ENCODE peak calls at places on chromosomes 6 and 20, in seven cellular contexts. K is RWPE1; A is mammary epithelial cell; T is CD4-positive, CD25-positive, alpha-beta regulatory T cell; C is fibroblast of lung; Y is cardiac muscle cell; O is PC-3. F is an unnamed sample.

GRCh38 chr6:7615611-7616383 is 25.8 kb downstream of the SNRNP48 start:
- DNase-seq in K (peak; percentile 41), A (peak; percentile 62), T (no peak), C (peak; percentile 40), Y (peak; percentile 77), O (peak; percentile 87), F (peak; percentile 12)

GRCh38 chr6:56270812-56271441 is 23.5 kb upstream of the COL21A1 start:
- DNase-seq in K (no peak), A (no peak), T (no peak), C (no peak), Y (no peak), O (no peak), F (no peak)

GRCh38 chr6:4656106-4656505 is 120.1 kb upstream of the CDYL start:
- DNase-seq in K (no peak), A (no peak), T (no peak), C (no peak), Y (no peak), O (no peak), F (no peak)

GRCh38 chr20:40654876-40655275 is 34.2 kb downstream of the MAFB start:
- DNase-seq in K (no peak), A (no peak), T (no peak), C (no peak), Y (peak; percentile 61), O (no peak), F (no peak)

GRCh38 chr20:62646851-62647520 is 4.7 kb downstream of the SLCO4A1 start:
- DNase-seq in K (no peak), A (no peak), T (no peak), C (no peak), Y (no peak), O (peak; percentile 25), F (no peak)

GRCh38 chr6:112222111-112222726 is 32.1 kb downstream of the LAMA4 start:
- DNase-seq in K (no peak), A (no peak), T (no peak), C (peak; percentile 94), Y (peak; percentile 74), O (no peak), F (no peak)

GRCh38 chr20:10367921-10368701 is 65.9 kb downstream of the MKKS start:
- DNase-seq in K (no peak), A (no peak), T (no peak), C (no peak), Y (no peak), O (no peak), F (no peak)

GRCh38 chr20:3248167-3248992 is 9.4 kb upstream of the SLC4A11 start:
- DNase-seq in K (no peak), A (no peak), T (no peak), C (peak; percentile 34), Y (peak; percentile 46), O (no peak), F (peak; percentile 24)

GRCh38 chr6:150098155-150098554 is 29.2 kb upstream of the ULBP3 start:
- DNase-seq in K (no peak), A (no peak), T (no peak), C (no peak), Y (no peak), O (no peak), F (no peak)

GRCh38 chr20:60921021-60921622 is 330.9 kb upstream of the CDH4 start:
- DNase-seq in K (no peak), A (peak; percentile 18), T (no peak), C (peak; percentile 35), Y (no peak), O (no peak), F (peak; percentile 20)

GRCh38 chr20:47950103-47950502 is 164.8 kb upstream of the SULF2 start:
- DNase-seq in K (peak; percentile 66), A (peak; percentile 20), T (no peak), C (peak; percentile 73), Y (peak; percentile 78), O (peak; percentile 97), F (no peak)

GRCh38 chr6:5950448-5950847 is 56.3 kb downstream of the NRN1 start:
- DNase-seq in K (no peak), A (no peak), T (no peak), C (peak; percentile 52), Y (peak; percentile 2), O (peak; percentile 33), F (no peak)

GRCh38 chr6:160912411-160912810 is 79.2 kb upstream of the MAP3K4 start:
- DNase-seq in K (no peak), A (no peak), T (no peak), C (no peak), Y (no peak), O (no peak), F (no peak)

GRCh38 chr20:2760381-2761305 is 39.8 kb downstream of the CPXM1 start:
- DNase-seq in K (no peak), A (no peak), T (no peak), C (no peak), Y (no peak), O (no peak), F (no peak)

GRCh38 chr6:85569323-85569722 is 24.3 kb downstream of the SNX14 start:
- DNase-seq in K (peak; percentile 25), A (no peak), T (no peak), C (peak; percentile 57), Y (peak; percentile 17), O (peak; percentile 39), F (no peak)

GRCh38 chr6:149052350-149053106 is 265.0 kb upstream of the TAB2 start:
- DNase-seq in K (no peak), A (no peak), T (no peak), C (peak; percentile 22), Y (no peak), O (no peak), F (no peak)

GRCh38 chr6:149053848-149054558 is 263.5 kb upstream of the TAB2 start:
- DNase-seq in K (no peak), A (no peak), T (no peak), C (no peak), Y (no peak), O (no peak), F (no peak)

GRCh38 chr6:149056777-149057463 is 260.6 kb upstream of the TAB2 start:
- DNase-seq in K (no peak), A (no peak), T (no peak), C (peak; percentile 21), Y (peak; percentile 31), O (no peak), F (no peak)

GRCh38 chr6:149055195-149055899 is 262.2 kb upstream of the TAB2 start:
- DNase-seq in K (no peak), A (no peak), T (no peak), C (no peak), Y (no peak), O (no peak), F (no peak)

GRCh38 chr6:149054559-149055194 is 262.8 kb upstream of the TAB2 start:
- DNase-seq in K (no peak), A (no peak), T (no peak), C (peak; percentile 21), Y (no peak), O (no peak), F (no peak)
- H3K27ac ChIP-seq in K (no peak overlapping the region), A (no peak overlapping the region), T (no peak overlapping the region), C (no peak overlapping the region), Y (no peak overlapping the region), O (no peak overlapping the region), F (no peak overlapping the region)

GRCh38 chr20:1477896-1478490 is 11.3 kb upstream of the NSFL1C start:
- DNase-seq in K (peak; percentile 62), A (peak; percentile 83), T (no peak), C (no peak), Y (no peak), O (peak; percentile 74), F (peak; percentile 96)
- H3K27ac ChIP-seq in K (peak overlapping the region; percentile 90), A (peak overlapping the region; percentile 94), T (no peak overlapping the region), C (no peak overlapping the region), Y (no peak overlapping the region), O (peak overlapping the region; percentile 85), F (peak overlapping the region; percentile 89)

GRCh38 chr20:39109933-39110818 is 148.0 kb downstream of the DHX35 start:
- DNase-seq in K (no peak), A (no peak), T (no peak), C (no peak), Y (no peak), O (no peak), F (no peak)

GRCh38 chr20:39106791-39107190 is 144.6 kb downstream of the DHX35 start:
- DNase-seq in K (no peak), A (no peak), T (no peak), C (no peak), Y (no peak), O (no peak), F (no peak)

GRCh38 chr20:39105551-39105950 is 143.4 kb downstream of the DHX35 start:
- DNase-seq in K (no peak), A (no peak), T (no peak), C (no peak), Y (no peak), O (no peak), F (no peak)

GRCh38 chr20:39108746-39109145 is 146.6 kb downstream of the DHX35 start:
- DNase-seq in K (peak; percentile 43), A (peak; percentile 17), T (no peak), C (peak; percentile 45), Y (peak; percentile 18), O (peak; percentile 41), F (peak; percentile 19)

DNA sequence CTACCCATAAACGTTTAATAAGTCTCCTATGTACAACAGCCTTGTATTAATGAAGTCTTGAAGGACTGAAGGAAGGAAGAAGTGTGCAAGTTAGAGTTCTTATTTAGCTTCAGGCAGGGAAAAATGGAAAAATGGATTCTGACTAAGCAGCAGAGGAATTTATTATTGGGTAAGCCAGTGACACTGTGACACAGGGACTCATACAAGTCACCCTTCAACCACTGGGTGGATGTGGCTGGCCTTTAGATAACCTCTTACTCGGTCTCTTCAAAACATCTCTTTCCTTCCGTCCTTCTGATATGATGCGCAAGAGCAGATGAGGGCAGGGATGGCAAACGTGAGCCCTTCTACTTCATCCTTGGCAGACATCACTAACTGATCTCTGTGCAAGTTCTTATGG is 145.6 kb downstream of the DHX35 start:
- DNase-seq in K (no peak), A (no peak), T (no peak), C (no peak), Y (peak; percentile 5), O (peak; percentile 29), F (no peak)
- H3K27ac ChIP-seq in K (no peak overlapping the region), A (no peak overlapping the region), T (no peak overlapping the region), C (no peak overlapping the region), Y (no peak overlapping the region), O (no peak overlapping the region), F (no peak overlapping the region)

GRCh38 chr6:125222531-125223455 is 69.2 kb downstream of the TPD52L1 start:
- DNase-seq in K (no peak), A (no peak), T (no peak), C (no peak), Y (peak; percentile 25), O (no peak), F (no peak)
- H3K27ac ChIP-seq in K (no peak overlapping the region), A (no peak overlapping the region), T (no peak overlapping the region), C (no peak overlapping the region), Y (no peak overlapping the region), O (no peak overlapping the region), F (no peak overlapping the region)

GRCh38 chr20:53871541-53871940 is 198.9 kb downstream of the BCAS1 start:
- DNase-seq in K (no peak), A (no peak), T (no peak), C (no peak), Y (no peak), O (no peak), F (no peak)
- H3K27ac ChIP-seq in K (no peak overlapping the region), A (peak overlapping the region; percentile 58), T (peak overlapping the region; percentile 81), C (no peak overlapping the region), Y (no peak overlapping the region), O (no peak overlapping the region), F (peak overlapping the region; percentile 42)

GRCh38 chr20:44400671-44401051 is 45.2 kb downstream of the HNF4A start:
- DNase-seq in K (no peak), A (no peak), T (no peak), C (no peak), Y (no peak), O (no peak), F (no peak)
- H3K27ac ChIP-seq in K (no peak overlapping the region), A (no peak overlapping the region), T (no peak overlapping the region), C (no peak overlapping the region), Y (no peak overlapping the region), O (no peak overlapping the region), F (no peak overlapping the region)

F was measured in foreskin keratinocyte.